ENCODE peak calls at places on chromosome 7, in eight cellular contexts. A is H9; X is lower leg skin; C is stimulated activated CD4-positive, alpha-beta T cell treated with anti-CD3 and anti-CD28 coated beads, Interleukin-2, amount 100 ng/mL, for 48 hours; O is astrocyte of the spinal cord; F is effector memory CD4-positive, alpha-beta T cell; G is retinal pigment epithelial cell; U is activated T-helper 1 cell treated with anti-CD3 and anti-CD28 coated beads, Interleukin-2, amount 50 U/mL, for 16 hours. V is an unnamed sample.

GRCh38 chr7:4123823-4124222 is 558.3 kb upstream of the FOXK1 start:
- DNase-seq in O (peak), F (no peak), X (no peak), C (no peak), U (no peak), A (no peak), G (no peak), V (no peak)

GRCh38 chr7:18174996-18175395 is 147.3 kb upstream of the PRPS1L1 start:
- DNase-seq in F (no peak), U (no peak), C (no peak), A (no peak), X (no peak), O (no peak), G (no peak), V (no peak)

GRCh38 chr7:123748734-123749536 is at the start of gene WASL:
- DNase-seq in G (peak), U (peak), O (peak), F (peak), C (peak), A (peak), X (peak), V (peak)

GRCh38 chr7:108911016-108911415 is 341.3 kb downstream of the DNAJB9 start:
- DNase-seq in C (no peak), A (no peak), U (no peak), F (no peak), X (no peak), O (no peak), G (peak), V (no peak)

GRCh38 chr7:73999664-74000420 is 28.1 kb upstream of the ELN start:
- DNase-seq in U (no peak), O (peak), A (no peak), X (peak), F (no peak), G (peak), C (no peak), V (no peak)

GRCh38 chr7:90409667-90410066 is 6.4 kb downstream of the CLDN12 start:
- DNase-seq in A (no peak), O (no peak), U (no peak), F (no peak), G (no peak), X (no peak), C (no peak), V (no peak)

GRCh38 chr7:25846722-25847121 is 305.3 kb upstream of the NFE2L3 start:
- DNase-seq in G (peak), U (no peak), A (no peak), F (no peak), O (peak), C (no peak), X (peak), V (no peak)

GRCh38 chr7:100763556-100764140 is 30.3 kb downstream of the ZAN start:
- DNase-seq in O (no peak), C (no peak), A (no peak), G (no peak), F (no peak), U (no peak), X (no peak), V (no peak)

V was measured in breast epithelium.